ENCODE peak calls at places on chromosomes 16 and 17, in ten cellular contexts. N is dorsolateral prefrontal cortex; F is tibial artery; J is CD4-positive, CD25-positive, alpha-beta regulatory T cell; P is BJ; W is epithelial cell of esophagus; L is Jurkat, Clone E6-1; Y is small intestine; Z is cardiac fibroblast; T is ovary. C is an unnamed sample.

GRCh38 chr17:83124871-83125514 is 45.6 kb downstream of the METRNL start:
- DNase-seq in N (no peak), F (no peak), J (no peak), P (no peak), W (no peak), L (peak; percentile 32), Y (no peak), Z (no peak), T (peak; percentile 23), C (no peak)

GRCh38 chr17:76381633-76382304 is 2.6 kb upstream of the SPHK1 start:
- DNase-seq in N (no peak), F (no peak), J (no peak), P (no peak), W (no peak), L (no peak), Y (no peak), Z (peak; percentile 75), T (no peak), C (no peak)

GRCh38 chr16:52450906-52451305 is 96.0 kb downstream of the TOX3 start:
- DNase-seq in N (no peak), F (no peak), J (no peak), P (no peak), W (no peak), L (no peak), Y (no peak), Z (no peak), T (no peak), C (no peak)

GRCh38 chr17:47330548-47330947 is 6.8 kb downstream of the EFCAB13 start:
- DNase-seq in N (no peak), F (no peak), J (no peak), P (no peak), W (no peak), L (no peak), Y (no peak), Z (no peak), T (no peak), C (no peak)

GRCh38 chr17:2335726-2336214 is 487 bp downstream of the TSR1 start:
- DNase-seq in N (no peak), F (no peak), J (no peak), P (no peak), W (no peak), L (no peak), Y (no peak), Z (no peak), T (peak; percentile 53), C (no peak)

GRCh38 chr17:79033741-79034501 is 10.0 kb downstream of the C1QTNF1 start:
- DNase-seq in N (peak; percentile 47), F (no peak), J (no peak), P (no peak), W (peak; percentile 20), L (no peak), Y (peak; percentile 37), Z (peak; percentile 72), T (peak; percentile 80), C (no peak)

GRCh38 chr16:2333231-2333630 is 7.3 kb downstream of the ABCA3 start:
- DNase-seq in N (no peak), F (no peak), J (no peak), P (no peak), W (no peak), L (no peak), Y (no peak), Z (no peak), T (no peak), C (no peak)

GRCh38 chr17:62193297-62193696 is 128.2 kb upstream of the MED13 start:
- DNase-seq in N (no peak), F (no peak), J (no peak), P (no peak), W (no peak), L (no peak), Y (no peak), Z (no peak), T (no peak), C (no peak)

GRCh38 chr17:42201155-42201772 is 7.0 kb upstream of the GHDC start:
- DNase-seq in N (no peak), F (no peak), J (no peak), P (no peak), W (no peak), L (no peak), Y (peak; percentile 80), Z (peak; percentile 24), T (no peak), C (no peak)

GRCh38 chr16:88810166-88810867 is 1.4 kb downstream of the APRT start:
- DNase-seq in N (no peak), F (no peak), J (no peak), P (no peak), W (peak; percentile 41), L (no peak), Y (no peak), Z (no peak), T (no peak), C (no peak)

GRCh38 chr17:2982854-2983636 is 80.4 kb downstream of the OR1D5 start:
- DNase-seq in N (peak; percentile 65), F (peak; percentile 81), J (no peak), P (peak; percentile 59), W (no peak), L (no peak), Y (no peak), Z (peak; percentile 94), T (peak; percentile 90), C (peak; percentile 81)

GRCh38 chr17:40646791-40647548 is 648 bp downstream of the SMARCE1 start:
- DNase-seq in N (no peak), F (no peak), J (peak; percentile 76), P (no peak), W (peak; percentile 39), L (peak; percentile 42), Y (peak; percentile 19), Z (peak; percentile 63), T (no peak), C (peak; percentile 4)

GRCh38 chr17:70609566-70609965 is 440.2 kb downstream of the KCNJ2 start:
- DNase-seq in N (peak; percentile 73), F (no peak), J (no peak), P (no peak), W (no peak), L (no peak), Y (no peak), Z (no peak), T (no peak), C (no peak)

GRCh38 chr16:58001781-58002410 is 689 bp downstream of the USB1 start:
- DNase-seq in N (no peak), F (no peak), J (no peak), P (no peak), W (no peak), L (no peak), Y (no peak), Z (no peak), T (no peak), C (no peak)

GRCh38 chr17:78933025-78933958 is 8.1 kb upstream of the TIMP2 start:
- DNase-seq in N (no peak), F (peak; percentile 78), J (peak; percentile 74), P (peak; percentile 74), W (peak; percentile 95), L (no peak), Y (peak; percentile 27), Z (peak; percentile 96), T (no peak), C (peak; percentile 96)

GRCh38 chr17:72735602-72736001 is 356.9 kb downstream of the SLC39A11 start:
- DNase-seq in N (no peak), F (no peak), J (no peak), P (no peak), W (no peak), L (no peak), Y (peak; percentile 79), Z (no peak), T (peak; percentile 1), C (no peak)

DNA sequence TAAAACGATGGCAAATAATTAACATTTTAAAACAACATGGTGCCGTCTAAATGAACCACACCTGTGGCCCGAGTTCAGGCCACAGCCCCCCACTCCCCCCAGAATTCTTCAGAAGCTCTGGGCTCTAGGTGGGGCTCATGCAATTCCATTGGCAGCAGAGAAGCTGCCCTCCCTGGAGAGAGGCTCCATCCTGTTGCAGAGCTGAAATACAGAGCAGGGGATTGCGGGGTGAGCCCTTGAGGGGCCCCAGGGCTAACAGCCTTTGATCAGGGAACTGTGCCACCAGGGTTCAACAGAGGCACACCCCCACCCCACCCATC is 69.3 kb downstream of the ABR start:
- DNase-seq in N (no peak), F (no peak), J (no peak), P (no peak), W (no peak), L (no peak), Y (no peak), Z (no peak), T (no peak), C (no peak)
- H3K4me3 ChIP-seq in N (no peak overlapping the region), F (peak overlapping the region; percentile 92), J (no peak overlapping the region), P (no peak overlapping the region), W (no peak overlapping the region), L (no peak overlapping the region), Y (no peak overlapping the region), Z (no peak overlapping the region), T (no peak overlapping the region), C (no peak overlapping the region)

GRCh38 chr17:48555616-48556533 is 11.0 kb upstream of the HOXB2 start:
- DNase-seq in N (no peak), F (no peak), J (no peak), P (no peak), W (no peak), L (no peak), Y (no peak), Z (no peak), T (no peak), C (no peak)
- H3K4me3 ChIP-seq in N (no peak overlapping the region), F (peak overlapping the region; percentile 67), J (no peak overlapping the region), P (no peak overlapping the region), W (peak overlapping the region; percentile 36), L (no peak overlapping the region), Y (peak overlapping the region; percentile 8), Z (peak overlapping the region; percentile 36), T (peak overlapping the region; percentile 42), C (peak overlapping the region; percentile 38)

DNA sequence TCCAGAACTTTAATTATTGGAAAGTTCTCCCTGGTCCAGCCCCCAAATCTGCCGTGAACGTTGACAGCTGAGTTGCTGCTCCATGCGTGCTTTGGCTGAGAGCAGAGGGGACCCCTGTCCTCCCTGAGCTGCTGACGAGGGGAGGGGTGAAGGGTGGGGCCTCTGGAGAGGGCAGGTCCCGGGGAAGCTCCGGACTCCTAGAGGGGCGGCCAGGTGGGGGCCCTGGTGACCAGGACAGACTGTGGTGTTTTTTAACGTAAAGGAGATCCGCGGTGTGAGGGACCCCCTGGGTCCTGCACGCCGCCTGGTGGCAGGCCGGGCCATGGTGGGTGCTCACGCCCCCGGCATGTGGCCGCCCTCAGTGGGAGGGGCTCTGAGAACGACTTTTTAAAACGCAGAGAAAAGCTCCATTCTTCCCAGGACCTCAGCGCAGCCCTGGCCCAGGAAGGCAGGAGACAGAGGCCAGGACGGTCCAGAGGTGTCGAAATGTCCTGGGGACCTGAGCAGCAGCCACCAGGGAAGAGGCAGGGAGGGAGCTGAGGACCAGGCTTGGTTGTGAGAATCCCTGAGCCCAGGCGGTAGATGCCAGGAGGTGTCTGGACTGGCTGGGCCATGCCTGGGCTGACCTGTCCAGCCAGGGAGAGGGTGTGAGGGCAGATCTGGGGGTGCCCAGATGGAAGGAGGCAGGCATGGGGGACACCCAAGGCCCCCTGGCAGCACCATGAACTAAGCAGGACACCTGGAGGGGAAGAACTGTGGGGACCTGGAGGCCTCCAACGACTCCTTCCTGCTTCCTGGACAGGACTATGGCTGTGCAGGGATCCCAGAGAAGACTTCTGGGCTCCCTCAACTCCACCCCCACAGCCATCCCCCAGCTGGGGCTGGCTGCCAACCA is at the start of gene MC1R:
- DNase-seq in N (no peak), F (no peak), J (peak; percentile 37), P (no peak), W (no peak), L (peak; percentile 60), Y (no peak), Z (peak; percentile 66), T (peak; percentile 53), C (no peak)
- H3K4me3 ChIP-seq in N (peak within 1 kb of the TSS; percentile 37), F (peak within 1 kb of the TSS; percentile 38), J (peak within 1 kb of the TSS; percentile 73), P (peak within 1 kb of the TSS; percentile 38), W (no peak within 1 kb of the TSS), L (peak within 1 kb of the TSS; percentile 52), Y (peak within 1 kb of the TSS; percentile 14), Z (peak within 1 kb of the TSS; percentile 36), T (peak within 1 kb of the TSS; percentile 19), C (peak within 1 kb of the TSS; percentile 48)

GRCh38 chr16:27945233-27945975 is 118.1 kb downstream of the GSG1L start:
- DNase-seq in N (no peak), F (no peak), J (no peak), P (no peak), W (no peak), L (no peak), Y (no peak), Z (no peak), T (no peak), C (no peak)
- H3K4me3 ChIP-seq in N (no peak overlapping the region), F (no peak overlapping the region), J (no peak overlapping the region), P (no peak overlapping the region), W (no peak overlapping the region), L (no peak overlapping the region), Y (no peak overlapping the region), Z (no peak overlapping the region), T (no peak overlapping the region), C (no peak overlapping the region)